ENCODE peak calls at places on chromosomes 4 and X, in six cellular contexts. One of them, this sample, is unnamed. For H3K27me3 and H3K36me3, the result is how much of the 10 kb centered on the place peaks cover.

GRCh38 chr4:47703964-47704363 is 133.9 kb downstream of the CORIN start:
- DNase-seq in WERI-Rb-1: no peak
- DNase-seq in CD8-positive, alpha-beta T cell: no peak
- DNase-seq in aorta: no peak
- DNase-seq in uterus: peak
- DNase-seq in vagina: no peak
- DNase-seq in this sample: no peak

GRCh38 chrX:20515841-20516461 is 249.2 kb upstream of the RPS6KA3 start:
- DNase-seq in WERI-Rb-1: no peak
- DNase-seq in CD8-positive, alpha-beta T cell: no peak
- DNase-seq in aorta: no peak
- DNase-seq in uterus: no peak
- DNase-seq in vagina: no peak
- DNase-seq in this sample: no peak

GRCh38 chr4:107818301-107818910 is 6.3 kb upstream of the SGMS2 start:
- DNase-seq in WERI-Rb-1: no peak
- DNase-seq in CD8-positive, alpha-beta T cell: no peak
- DNase-seq in aorta: no peak
- DNase-seq in uterus: no peak
- DNase-seq in vagina: no peak
- DNase-seq in this sample: no peak

GRCh38 chr4:154465085-154465484 is 26.5 kb downstream of the DCHS2 start:
- DNase-seq in WERI-Rb-1: no peak
- DNase-seq in CD8-positive, alpha-beta T cell: no peak
- DNase-seq in aorta: no peak
- DNase-seq in uterus: no peak
- DNase-seq in vagina: no peak
- DNase-seq in this sample: no peak

GRCh38 chr4:2434420-2434819 is 15.7 kb downstream of the CFAP99 start:
- DNase-seq in WERI-Rb-1: no peak
- DNase-seq in CD8-positive, alpha-beta T cell: no peak
- DNase-seq in aorta: no peak
- DNase-seq in uterus: no peak
- DNase-seq in vagina: no peak
- DNase-seq in this sample: no peak

GRCh38 chrX:118740276-118740889 is 13.0 kb downstream of the IL13RA1 start:
- DNase-seq in WERI-Rb-1: no peak
- DNase-seq in CD8-positive, alpha-beta T cell: no peak
- DNase-seq in aorta: no peak
- DNase-seq in uterus: no peak
- DNase-seq in vagina: no peak
- DNase-seq in this sample: no peak

GRCh38 chrX:148416931-148417330 is 83.5 kb upstream of the AFF2 start:
- DNase-seq in WERI-Rb-1: no peak
- DNase-seq in CD8-positive, alpha-beta T cell: no peak
- DNase-seq in aorta: no peak
- DNase-seq in uterus: no peak
- DNase-seq in vagina: no peak
- DNase-seq in this sample: no peak

GRCh38 chr4:146486565-146486964 is 35.2 kb downstream of the SLC10A7 start:
- DNase-seq in WERI-Rb-1: no peak
- DNase-seq in CD8-positive, alpha-beta T cell: no peak
- DNase-seq in aorta: no peak
- DNase-seq in uterus: no peak
- DNase-seq in vagina: no peak
- DNase-seq in this sample: no peak

GRCh38 chr4:41177016-41177415 is 37.3 kb downstream of the APBB2 start:
- DNase-seq in WERI-Rb-1: no peak
- DNase-seq in CD8-positive, alpha-beta T cell: no peak
- DNase-seq in aorta: no peak
- DNase-seq in uterus: no peak
- DNase-seq in vagina: no peak
- DNase-seq in this sample: no peak

GRCh38 chr4:83830138-83830537 is 294.2 kb downstream of the GPAT3 start:
- DNase-seq in WERI-Rb-1: no peak
- DNase-seq in CD8-positive, alpha-beta T cell: no peak
- DNase-seq in aorta: no peak
- DNase-seq in uterus: no peak
- DNase-seq in vagina: no peak
- DNase-seq in this sample: no peak

GRCh38 chr4:37990731-37991130 is 30.5 kb downstream of the PTTG2 start:
- DNase-seq in WERI-Rb-1: no peak
- DNase-seq in CD8-positive, alpha-beta T cell: no peak
- DNase-seq in aorta: no peak
- DNase-seq in uterus: no peak
- DNase-seq in vagina: no peak
- DNase-seq in this sample: no peak

GRCh38 chrX:17007134-17007768 is 60.8 kb downstream of the REPS2 start:
- DNase-seq in WERI-Rb-1: peak
- DNase-seq in CD8-positive, alpha-beta T cell: no peak
- DNase-seq in aorta: no peak
- DNase-seq in uterus: peak
- DNase-seq in vagina: no peak
- DNase-seq in this sample: peak

GRCh38 chrX:47649302-47649701 is 1.1 kb downstream of the ELK1 start:
- DNase-seq in WERI-Rb-1: no peak
- DNase-seq in CD8-positive, alpha-beta T cell: no peak
- DNase-seq in aorta: no peak
- DNase-seq in uterus: no peak
- DNase-seq in vagina: peak
- DNase-seq in this sample: no peak

GRCh38 chr4:38672247-38673071 is 8.5 kb downstream of the KLF3 start:
- DNase-seq in WERI-Rb-1: peak
- DNase-seq in CD8-positive, alpha-beta T cell: no peak
- DNase-seq in aorta: no peak
- DNase-seq in uterus: no peak
- DNase-seq in vagina: no peak
- DNase-seq in this sample: peak

GRCh38 chr4:184590196-184590595 is 59.1 kb downstream of the CASP3 start:
- DNase-seq in WERI-Rb-1: no peak
- DNase-seq in CD8-positive, alpha-beta T cell: no peak
- DNase-seq in aorta: no peak
- DNase-seq in uterus: no peak
- DNase-seq in vagina: no peak
- DNase-seq in this sample: no peak

GRCh38 chr4:169033660-169034059 is 23.6 kb upstream of the CBR4 start:
- DNase-seq in WERI-Rb-1: peak
- DNase-seq in CD8-positive, alpha-beta T cell: no peak
- DNase-seq in aorta: no peak
- DNase-seq in uterus: no peak
- DNase-seq in vagina: no peak
- DNase-seq in this sample: no peak

GRCh38 chr4:8894424-8894816 is 22.8 kb upstream of the HMX1 start:
- DNase-seq in WERI-Rb-1: no peak
- DNase-seq in CD8-positive, alpha-beta T cell: no peak
- DNase-seq in aorta: no peak
- DNase-seq in uterus: no peak
- DNase-seq in vagina: no peak
- DNase-seq in this sample: no peak
- H3K27me3 ChIP-seq in WERI-Rb-1: under half
- H3K27me3 ChIP-seq in CD8-positive, alpha-beta T cell: under half
- H3K27me3 ChIP-seq in aorta: under half
- H3K27me3 ChIP-seq in uterus: under half
- H3K27me3 ChIP-seq in vagina: under half
- H3K27me3 ChIP-seq in this sample: half or more

DNA sequence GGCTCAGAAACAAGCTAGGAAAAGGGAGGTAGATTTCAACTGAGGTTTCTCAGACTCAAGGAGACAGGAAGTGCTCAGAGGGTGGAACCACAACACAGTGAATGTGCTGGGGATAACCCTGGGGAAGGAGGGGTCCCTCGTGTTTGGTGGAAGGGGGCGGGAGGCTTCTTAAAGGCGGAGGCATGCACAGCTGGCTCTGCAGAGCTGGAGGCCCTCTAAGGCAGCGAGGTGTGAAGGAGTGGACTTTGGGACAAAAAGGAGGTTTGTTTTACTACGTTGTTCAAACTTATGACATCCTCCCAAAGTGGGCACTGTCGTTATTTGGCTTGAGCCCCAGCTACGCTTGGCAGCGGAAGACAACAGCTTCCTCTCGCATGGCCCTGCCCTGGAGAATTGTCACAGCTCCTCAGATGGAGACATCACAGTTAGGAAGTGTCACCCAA is 21.7 kb upstream of the MTM1 start:
- DNase-seq in WERI-Rb-1: no peak
- DNase-seq in CD8-positive, alpha-beta T cell: peak
- DNase-seq in aorta: no peak
- DNase-seq in uterus: no peak
- DNase-seq in vagina: no peak
- DNase-seq in this sample: no peak
- H3K4me3 ChIP-seq in WERI-Rb-1: no peak
- H3K4me3 ChIP-seq in CD8-positive, alpha-beta T cell: peak
- H3K4me3 ChIP-seq in aorta: no peak
- H3K4me3 ChIP-seq in uterus: no peak
- H3K4me3 ChIP-seq in vagina: no peak
- H3K4me3 ChIP-seq in this sample: no peak

GRCh38 chr4:119478446-119479179 is 150.0 kb downstream of the PDE5A start:
- DNase-seq in WERI-Rb-1: no peak
- DNase-seq in CD8-positive, alpha-beta T cell: no peak
- DNase-seq in aorta: no peak
- DNase-seq in uterus: no peak
- DNase-seq in vagina: no peak
- DNase-seq in this sample: no peak
- H3K36me3 ChIP-seq in WERI-Rb-1: under half
- H3K36me3 ChIP-seq in CD8-positive, alpha-beta T cell: under half
- H3K36me3 ChIP-seq in aorta: under half
- H3K36me3 ChIP-seq in uterus: under half
- H3K36me3 ChIP-seq in vagina: under half
- H3K36me3 ChIP-seq in this sample: under half

GRCh38 chr4:26055855-26056254 is 141.8 kb downstream of the SMIM20 start:
- DNase-seq in WERI-Rb-1: no peak
- DNase-seq in CD8-positive, alpha-beta T cell: no peak
- DNase-seq in aorta: no peak
- DNase-seq in uterus: no peak
- DNase-seq in vagina: no peak
- DNase-seq in this sample: no peak
- H3K27me3 ChIP-seq in WERI-Rb-1: under half
- H3K27me3 ChIP-seq in CD8-positive, alpha-beta T cell: under half
- H3K27me3 ChIP-seq in aorta: under half
- H3K27me3 ChIP-seq in uterus: under half
- H3K27me3 ChIP-seq in vagina: under half
- H3K27me3 ChIP-seq in this sample: under half